ENCODE peak calls at places on chromosome 13, in eight cellular contexts. K is neural progenitor cell; D is myocyte; S is AG10803; E is NCI-H510A; P is anterior cingulate cortex; B is HT1080; H is stimulated activated CD4-positive, alpha-beta T cell treated with anti-CD3 and anti-CD28 coated beads, TNF-alpha, amount 100 ng/mL, for 24 hours. Z is an unnamed sample.

GRCh38 chr13:79282976-79283375 is 123.1 kb downstream of the RBM26 start:
- DNase-seq in H (no peak), B (peak), K (no peak), E (no peak), D (no peak), P (no peak), S (no peak), Z (no peak)

GRCh38 chr13:80342541-80343371 is 1.8 kb upstream of the SPRY2 start:
- DNase-seq in K (peak), E (no peak), D (peak), B (no peak), H (peak), P (peak), S (peak), Z (peak)

GRCh38 chr13:30607908-30608307 is 9.8 kb upstream of the USPL1 start:
- DNase-seq in S (no peak), D (peak), H (peak), K (no peak), E (peak), B (no peak), P (no peak), Z (no peak)

GRCh38 chr13:48155850-48156249 is 60.9 kb upstream of the MED4 start:
- DNase-seq in D (peak), B (peak), E (no peak), S (peak), K (no peak), H (no peak), P (no peak), Z (no peak)

GRCh38 chr13:101398920-101399319 is 17.4 kb downstream of the NALCN start:
- DNase-seq in E (no peak), S (peak), H (no peak), K (no peak), D (peak), B (peak), P (no peak), Z (no peak)

GRCh38 chr13:29767006-29767405 is 83.4 kb downstream of the UBL3 start:
- DNase-seq in K (no peak), B (no peak), S (peak), D (no peak), H (no peak), P (no peak), E (no peak), Z (no peak)

GRCh38 chr13:39578821-39579291 is 24.1 kb downstream of the LHFPL6 start:
- DNase-seq in E (no peak), S (no peak), P (no peak), D (no peak), K (no peak), H (no peak), B (no peak), Z (no peak)

GRCh38 chr13:112859817-112860190 is 109.2 kb upstream of the MCF2L start:
- DNase-seq in K (no peak), H (no peak), P (no peak), S (peak), D (peak), B (peak), E (no peak), Z (no peak)

GRCh38 chr13:108044929-108045328 is 170.4 kb downstream of the LIG4 start:
- DNase-seq in B (no peak), P (no peak), K (peak), S (no peak), D (no peak), E (peak), H (no peak), Z (no peak)